ENCODE peak calls at places on chromosome 9, in seven cellular contexts. U, T, Z, O, W, A and S are unnamed samples. For H3K27me3, the result is how much of the 10 kb centered on the place peaks cover.

GRCh38 chr9:137694962-137695875 is 76.4 kb downstream of the EHMT1 start:
- DNase-seq in U (peak), W (no peak), A (peak), T (peak), Z (no peak), O (no peak), S (no peak)

GRCh38 chr9:92719028-92719647 is 45.5 kb downstream of the BICD2 start:
- DNase-seq in Z (peak), A (no peak), O (no peak), T (no peak), W (no peak), U (no peak), S (no peak)

GRCh38 chr9:128555180-128555721 is 2.9 kb downstream of the SPTAN1 start:
- DNase-seq in W (peak), U (peak), O (no peak), T (peak), A (peak), Z (no peak), S (peak)

GRCh38 chr9:21964925-21965385 is 29.2 kb downstream of the CDKN2A start:
- DNase-seq in A (no peak), Z (peak), O (peak), T (peak), W (no peak), U (no peak), S (no peak)

GRCh38 chr9:123669355-123669754 is 260.6 kb downstream of the DENND1A start:
- DNase-seq in O (no peak), Z (no peak), U (no peak), A (no peak), W (no peak), T (no peak), S (no peak)

GRCh38 chr9:88184986-88185385 is 46.7 kb upstream of the SPATA31C2 start:
- DNase-seq in W (no peak), T (no peak), U (no peak), A (peak), O (no peak), Z (no peak), S (no peak)

GRCh38 chr9:117555964-117556629 is 141.2 kb upstream of the ASTN2 start:
- DNase-seq in A (peak), O (no peak), T (peak), U (peak), W (no peak), Z (peak), S (no peak)

GRCh38 chr9:73081979-73082657 is 69.5 kb upstream of the ANXA1 start:
- DNase-seq in A (peak), Z (no peak), W (peak), T (peak), U (peak), O (no peak), S (no peak)

GRCh38 chr9:136857606-136858412 is 5.7 kb downstream of the MAMDC4 start:
- DNase-seq in U (no peak), A (no peak), Z (no peak), O (peak), W (no peak), T (no peak), S (no peak)

GRCh38 chr9:125411171-125411756 is 149.6 kb downstream of the GAPVD1 start:
- DNase-seq in A (no peak), T (no peak), W (no peak), U (no peak), Z (no peak), O (no peak), S (no peak)

GRCh38 chr9:112332977-112333638 is at the start of gene PTBP3:
- DNase-seq in O (peak), U (no peak), T (peak), A (peak), Z (peak), W (no peak), S (peak)

GRCh38 chr9:19381656-19382055 is 1.6 kb upstream of the RPS6 start:
- DNase-seq in T (no peak), W (no peak), U (no peak), O (no peak), Z (no peak), A (no peak), S (no peak)

GRCh38 chr9:22423566-22423965 is 23.1 kb upstream of the DMRTA1 start:
- DNase-seq in A (no peak), O (no peak), T (no peak), U (no peak), W (no peak), Z (no peak), S (no peak)

GRCh38 chr9:105656131-105656921 is 5.9 kb upstream of the TAL2 start:
- DNase-seq in T (no peak), W (no peak), O (no peak), Z (peak), A (peak), U (no peak), S (no peak)

GRCh38 chr9:125631391-125632085 is 75.5 kb downstream of the MAPKAP1 start:
- DNase-seq in O (no peak), U (peak), Z (no peak), W (no peak), T (peak), A (peak), S (no peak)

GRCh38 chr9:88998911-88999310 is 7.6 kb downstream of the S1PR3 start:
- DNase-seq in U (no peak), O (peak), Z (peak), T (peak), A (no peak), W (no peak), S (no peak)

GRCh38 chr9:89358376-89358775 is 40.1 kb downstream of the SECISBP2 start:
- DNase-seq in A (no peak), U (no peak), W (no peak), Z (peak), T (no peak), O (no peak), S (no peak)

GRCh38 chr9:93132287-93132927 is 1.6 kb downstream of the NINJ1 start:
- DNase-seq in U (no peak), A (no peak), T (peak), Z (no peak), W (no peak), O (peak), S (no peak)

GRCh38 chr9:35920004-35920658 is 10.8 kb downstream of the SPAAR start:
- DNase-seq in U (no peak), W (no peak), Z (no peak), T (peak), A (no peak), O (no peak), S (no peak)

GRCh38 chr9:35917261-35917660 is 8.0 kb downstream of the SPAAR start:
- DNase-seq in Z (no peak), O (no peak), T (no peak), A (no peak), W (no peak), U (no peak), S (no peak)

GRCh38 chr9:35919212-35920003 is 10.1 kb downstream of the SPAAR start:
- DNase-seq in A (no peak), O (no peak), U (no peak), W (no peak), Z (no peak), T (no peak), S (no peak)

GRCh38 chr9:35914307-35914807 is 5.1 kb downstream of the SPAAR start:
- DNase-seq in U (no peak), W (no peak), T (peak), Z (peak), O (peak), A (peak), S (no peak)

GRCh38 chr9:35918780-35919179 is 9.5 kb downstream of the SPAAR start:
- DNase-seq in U (no peak), A (no peak), Z (no peak), T (no peak), W (no peak), O (no peak), S (no peak)
- H3K27me3 ChIP-seq in U (under half), A (under half), Z (under half), T (under half), W (under half), O (under half), S (under half)

GRCh38 chr9:4241552-4241951 is 58.3 kb downstream of the GLIS3 start:
- DNase-seq in A (no peak), Z (no peak), W (no peak), O (no peak), T (no peak), U (peak), S (no peak)

GRCh38 chr9:4237748-4238511 is 61.9 kb downstream of the GLIS3 start:
- DNase-seq in Z (no peak), W (no peak), A (no peak), U (no peak), O (no peak), T (peak), S (no peak)

GRCh38 chr9:4238522-4238921 is 61.3 kb downstream of the GLIS3 start:
- DNase-seq in A (no peak), U (peak), O (no peak), W (peak), Z (no peak), T (peak), S (no peak)

DNA sequence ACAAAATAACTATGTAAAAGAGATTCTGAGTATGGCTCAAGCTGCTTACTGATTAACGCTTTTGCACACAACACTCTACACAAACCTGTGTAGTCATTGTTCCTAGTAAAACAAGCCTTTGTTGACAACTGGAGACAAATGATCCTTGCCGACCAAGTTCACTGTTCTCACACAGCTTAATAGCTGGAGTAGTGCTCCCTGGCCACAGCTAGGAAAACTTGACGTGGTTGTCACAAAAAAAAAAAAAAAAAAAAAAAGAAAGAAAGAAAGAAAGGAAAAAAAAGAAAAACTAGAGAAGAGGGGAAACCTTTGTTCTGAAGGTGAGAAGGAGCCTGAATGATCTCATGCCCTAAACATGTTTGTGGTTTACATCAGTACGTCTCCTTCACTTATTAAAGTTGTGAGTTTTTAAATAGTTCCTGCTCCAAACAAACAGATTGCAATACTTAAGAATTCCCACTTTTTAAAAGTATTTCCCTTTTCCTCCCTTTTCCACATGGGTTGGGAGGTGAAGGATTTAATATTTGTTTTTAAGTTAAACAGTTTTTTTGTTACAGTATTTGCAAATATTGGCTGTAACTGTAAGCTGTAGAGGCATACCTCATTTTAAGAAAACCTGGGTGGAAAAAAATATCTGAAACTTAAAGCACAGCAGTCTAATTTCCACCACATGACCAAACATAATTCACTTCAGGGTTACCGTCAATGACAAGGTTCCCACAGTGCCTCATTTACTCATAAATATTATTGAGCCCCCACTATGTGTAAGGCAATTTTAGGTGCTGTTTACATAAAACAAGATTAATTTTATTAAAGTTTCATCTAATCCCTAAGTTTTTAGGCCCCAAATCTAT is 63.7 kb downstream of the GLIS3 start:
- DNase-seq in T (peak), W (peak), O (no peak), Z (no peak), A (no peak), U (no peak), S (no peak)
- H3K4me3 ChIP-seq in T (no peak), W (peak), O (no peak), Z (no peak), A (no peak), U (no peak), S (no peak)

DNA sequence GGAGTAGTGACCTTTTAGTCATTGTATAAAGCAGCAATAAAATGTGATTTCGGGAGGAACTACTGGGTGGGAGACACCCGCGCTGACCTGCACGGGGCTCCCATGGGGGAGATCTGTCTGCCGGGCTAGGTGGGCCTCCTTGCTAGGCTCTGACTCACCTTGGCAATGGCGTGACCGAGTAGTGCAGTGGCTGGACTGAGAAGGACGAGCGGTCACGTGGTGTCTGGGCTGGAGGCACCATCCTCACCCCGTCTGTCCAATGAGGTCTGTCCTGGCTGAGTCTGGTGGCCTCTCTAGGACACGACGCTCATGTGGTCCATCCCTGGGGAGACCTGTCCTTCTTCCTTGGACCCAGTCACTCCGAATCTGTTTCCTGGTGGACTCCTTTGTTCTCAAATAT is 151.7 kb downstream of the RXRA start:
- DNase-seq in W (no peak), T (no peak), O (no peak), U (no peak), A (no peak), Z (no peak), S (no peak)
- H3K27ac ChIP-seq in W (no peak), T (no peak), O (no peak), U (no peak), A (no peak), Z (no peak), S (no peak)

GRCh38 chr9:26812217-26812616 is 80.4 kb downstream of the CAAP1 start:
- DNase-seq in T (no peak), Z (no peak), U (no peak), A (no peak), W (no peak), O (no peak), S (no peak)

GRCh38 chr9:26809795-26810194 is 82.8 kb downstream of the CAAP1 start:
- DNase-seq in T (peak), Z (no peak), O (no peak), U (peak), W (peak), A (no peak), S (no peak)

GRCh38 chr9:26813247-26813646 is 79.4 kb downstream of the CAAP1 start:
- DNase-seq in A (no peak), O (no peak), U (no peak), T (no peak), W (no peak), Z (no peak), S (no peak)

GRCh38 chr9:26811106-26811505 is 81.5 kb downstream of the CAAP1 start:
- DNase-seq in U (no peak), W (no peak), Z (no peak), A (no peak), O (no peak), T (no peak), S (no peak)

GRCh38 chr9:26814799-26815198 is 77.8 kb downstream of the CAAP1 start:
- DNase-seq in Z (no peak), O (no peak), T (no peak), U (no peak), W (no peak), A (no peak), S (no peak)
- H3K27me3 ChIP-seq in Z (under half), O (under half), T (under half), U (under half), W (under half), A (under half), S (under half)

GRCh38 chr9:91421987-91422765 is 1.5 kb downstream of the NFIL3 start:
- DNase-seq in W (no peak), O (no peak), Z (no peak), U (peak), T (peak), A (peak), S (no peak)
- H3K4me3 ChIP-seq in W (peak), O (peak), Z (peak), U (peak), T (peak), A (peak), S (peak)